ENCODE peak calls at places on chromosomes 12 and 14, in four cellular contexts. X is K562, T is IMR-90, J is GM12878. Z is an unnamed sample.

GRCh38 chr14:58491593-58491992 is 64.1 kb downstream of the KIAA0586 start:
- DNase-seq in X (no peak), T (peak), J (no peak), Z (no peak)

GRCh38 chr12:50725011-50725899 is 38.6 kb upstream of the ATF1 start:
- DNase-seq in X (no peak), T (peak), J (no peak), Z (no peak)

GRCh38 chr12:74732801-74733200 is 195.2 kb downstream of the ATXN7L3B start:
- DNase-seq in X (no peak), T (no peak), J (no peak), Z (no peak)

GRCh38 chr12:90910958-90911357 is 44.0 kb downstream of the CCER1 start:
- DNase-seq in X (no peak), T (peak), J (no peak), Z (no peak)

GRCh38 chr12:114414031-114414865 is 8.3 kb upstream of the TBX5 start:
- DNase-seq in X (no peak), T (peak), J (no peak), Z (no peak)

GRCh38 chr12:49305762-49306161 is 10.8 kb downstream of the PRPH start:
- DNase-seq in X (no peak), T (no peak), J (no peak), Z (no peak)

GRCh38 chr14:76924363-76925151 is 98.3 kb downstream of the LRRC74A start:
- DNase-seq in X (no peak), T (no peak), J (no peak), Z (peak)

GRCh38 chr14:69796797-69797500 is at the start of gene SLC10A1:
- DNase-seq in X (no peak), T (no peak), J (no peak), Z (no peak)

GRCh38 chr12:55060470-55060869 is 40.7 kb downstream of the NEUROD4 start:
- DNase-seq in X (peak), T (no peak), J (peak), Z (no peak)

GRCh38 chr12:6606331-6607131 is 648 bp downstream of the CHD4 start:
- DNase-seq in X (peak), T (peak), J (no peak), Z (peak)

GRCh38 chr14:76808990-76809389 is 3.7 kb downstream of the ANGEL1 start:
- DNase-seq in X (no peak), T (no peak), J (no peak), Z (no peak)

GRCh38 chr12:105803292-105803691 is 335.5 kb downstream of the NUAK1 start:
- DNase-seq in X (no peak), T (no peak), J (no peak), Z (no peak)

GRCh38 chr14:101072945-101073597 is 169.5 kb upstream of the RTL1 start:
- DNase-seq in X (peak), T (peak), J (no peak), Z (peak)

GRCh38 chr12:71938728-71939385 is at the start of gene TPH2:
- DNase-seq in X (peak), T (peak), J (no peak), Z (peak)

GRCh38 chr14:69572634-69573135 is 2.0 kb downstream of the CCDC177 start:
- DNase-seq in X (no peak), T (no peak), J (no peak), Z (peak)

GRCh38 chr14:92960706-92961566 is 38.0 kb downstream of the CHGA start:
- DNase-seq in X (no peak), T (peak), J (no peak), Z (peak)

GRCh38 chr12:80589091-80589490 is 118.3 kb upstream of the MYF6 start:
- DNase-seq in X (no peak), T (no peak), J (no peak), Z (no peak)

GRCh38 chr12:40730281-40730680 is 38.0 kb downstream of the CNTN1 start:
- DNase-seq in X (no peak), T (no peak), J (no peak), Z (no peak)

GRCh38 chr14:90871605-90872233 is 55.5 kb upstream of the TTC7B start:
- DNase-seq in X (no peak), T (peak), J (no peak), Z (peak)

GRCh38 chr12:16359512-16360491 is 12.4 kb downstream of the MGST1 start:
- DNase-seq in X (peak), T (peak), J (no peak), Z (peak)

GRCh38 chr12:53474077-53474476 is 22.2 kb downstream of the PCBP2 start:
- DNase-seq in X (no peak), T (no peak), J (no peak), Z (no peak)

GRCh38 chr12:53048033-53048779 is 1.7 kb upstream of the TNS2 start:
- DNase-seq in X (no peak), T (no peak), J (no peak), Z (peak)

GRCh38 chr12:85092814-85093370 is 56.7 kb downstream of the LRRIQ1 start:
- DNase-seq in X (no peak), T (no peak), J (no peak), Z (no peak)

GRCh38 chr12:128076188-128076587 is 190.8 kb upstream of the TMEM132C start:
- DNase-seq in X (no peak), T (no peak), J (no peak), Z (no peak)

GRCh38 chr12:51896236-51896635 is 8.3 kb downstream of the ANKRD33 start:
- DNase-seq in X (no peak), T (no peak), J (no peak), Z (no peak)

GRCh38 chr12:6899837-6900519 is 4.6 kb upstream of the LRRC23 start:
- DNase-seq in X (peak), T (peak), J (no peak), Z (no peak)

GRCh38 chr14:92945544-92945943 is 22.6 kb downstream of the CHGA start:
- DNase-seq in X (no peak), T (no peak), J (no peak), Z (no peak)

GRCh38 chr12:79776111-79776510 is 85.3 kb upstream of the PAWR start:
- DNase-seq in X (no peak), T (peak), J (no peak), Z (no peak)

GRCh38 chr12:13198921-13199320 is 2.4 kb downstream of the EMP1 start:
- DNase-seq in X (no peak), T (peak), J (no peak), Z (no peak)
- TF ChIP-seq POLR2A in X (no peak), T (peak), J (no peak), Z (no peak)

DNA sequence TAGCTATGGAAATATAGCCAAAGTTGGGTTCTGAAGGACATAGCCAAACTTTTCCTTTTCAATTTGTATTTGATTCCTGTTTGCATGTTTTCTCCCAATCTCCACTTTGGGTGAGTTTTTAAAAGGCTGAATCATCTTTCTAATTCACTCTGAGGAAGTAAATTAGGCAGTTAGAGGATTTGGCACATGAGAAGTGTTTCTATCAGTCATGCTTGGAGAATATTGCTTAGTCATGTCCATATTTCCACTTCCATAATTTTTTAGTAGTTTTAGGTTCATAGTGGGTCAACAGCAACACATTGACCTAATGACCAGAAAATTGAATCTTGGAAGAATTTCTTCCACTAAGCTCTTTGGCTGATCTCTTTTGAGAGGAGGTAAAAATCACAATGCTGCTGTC is 21.8 kb downstream of the IRAK3 start:
- DNase-seq in X (no peak), T (no peak), J (no peak), Z (no peak)
- TF ChIP-seq RCOR1 in X (no peak), T (no peak), J (no peak), Z (no peak)

GRCh38 chr14:64340560-64341196 is 46.5 kb upstream of the ESR2 start:
- DNase-seq in X (no peak), T (no peak), J (no peak), Z (no peak)

GRCh38 chr14:64337901-64338615 is 43.9 kb upstream of the ESR2 start:
- DNase-seq in X (peak), T (peak), J (no peak), Z (peak)

DNA sequence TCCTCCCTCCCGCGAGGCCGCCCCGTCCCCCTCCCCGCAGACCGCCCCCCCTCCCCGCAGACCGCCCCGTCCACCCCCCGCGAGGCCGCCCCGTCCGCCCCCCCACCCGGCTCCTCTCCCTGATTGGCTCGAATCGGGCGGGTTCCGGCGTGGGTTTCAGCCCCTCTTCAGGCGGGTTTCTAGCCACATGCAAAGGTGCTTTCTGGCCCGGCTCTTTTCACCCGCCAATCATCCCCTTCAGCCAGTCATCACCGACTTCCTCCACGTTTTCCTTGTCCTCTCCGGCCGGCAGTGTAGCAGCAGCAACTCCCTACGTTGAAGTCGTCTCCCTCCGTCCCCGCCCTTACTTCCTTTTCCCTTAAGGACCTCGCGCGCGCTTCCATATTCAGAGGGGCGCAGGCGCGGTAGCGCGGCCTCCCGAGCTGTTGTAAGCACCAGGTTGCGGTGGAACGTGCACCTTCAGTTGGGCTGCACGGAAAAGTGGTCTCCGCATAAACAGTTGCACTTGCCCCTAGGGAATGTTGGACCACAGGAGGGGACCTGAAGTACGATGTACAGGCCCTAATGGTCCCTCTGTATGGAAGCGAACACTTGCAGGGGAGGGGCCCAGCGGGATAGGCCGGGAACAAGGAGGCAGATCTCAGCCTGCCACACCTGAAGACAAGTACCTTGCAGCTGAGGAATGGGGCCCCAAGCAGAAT is 44.6 kb upstream of the ESR2 start:
- DNase-seq in X (peak), T (peak), J (peak), Z (peak)
- TF ChIP-seq POLR2A in X (peak), T (no peak), J (peak), Z (peak)

GRCh38 chr12:83619973-83620372 is 933.3 kb downstream of the TMTC2 start:
- DNase-seq in X (no peak), T (no peak), J (no peak), Z (no peak)

GRCh38 chr12:83615152-83615551 is 928.4 kb downstream of the TMTC2 start:
- DNase-seq in X (no peak), T (no peak), J (no peak), Z (no peak)
- TF ChIP-seq RCOR1 in X (no peak), T (no peak), J (no peak), Z (no peak)

DNA sequence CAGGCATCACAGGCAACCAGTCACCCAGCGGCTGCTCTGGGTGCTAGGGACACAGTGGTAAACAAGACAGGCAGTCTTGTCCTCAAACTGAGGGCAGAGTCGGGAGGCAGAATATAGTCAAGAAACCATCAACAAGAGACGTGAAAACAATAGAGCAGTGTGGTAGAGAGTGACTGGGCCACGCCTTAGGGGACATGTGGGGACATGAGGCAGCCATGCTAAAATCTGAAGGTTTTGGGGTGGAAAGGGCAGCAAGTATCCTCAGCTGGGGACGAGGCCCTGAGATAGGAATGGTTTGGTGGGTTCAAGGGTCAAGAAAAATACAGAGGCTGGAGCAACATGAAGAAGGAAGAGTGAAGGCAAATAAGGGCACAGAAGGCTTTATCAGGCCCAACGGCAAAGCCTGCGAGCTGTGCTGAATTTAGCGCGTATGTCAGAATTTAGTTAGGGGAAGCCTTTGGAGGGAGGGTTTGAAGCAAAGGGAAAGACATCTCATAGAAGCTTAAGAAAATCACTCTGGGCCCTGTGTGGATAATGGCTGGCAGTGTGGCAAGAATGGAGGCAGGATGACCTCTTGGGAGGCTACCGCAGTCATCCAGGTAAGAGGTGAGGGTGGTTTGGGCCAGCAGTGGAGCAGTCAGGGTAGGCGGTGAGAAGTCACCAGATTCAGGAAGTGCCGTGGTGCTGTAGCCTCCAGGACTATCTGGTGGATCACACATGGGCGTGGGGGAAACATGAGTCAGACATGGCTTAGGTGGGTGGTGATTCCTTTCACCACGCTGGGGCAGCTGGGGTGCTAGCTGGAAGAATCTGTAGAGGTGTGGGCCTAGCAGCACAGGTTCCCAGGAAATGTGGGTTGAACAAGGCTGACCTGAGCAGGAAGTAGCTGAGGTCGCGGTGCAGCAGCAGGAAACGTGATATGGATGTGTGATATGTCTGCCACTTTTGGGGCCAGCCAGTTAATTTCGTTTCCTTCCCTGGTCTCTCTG is 3.0 kb downstream of the EVL start:
- DNase-seq in X (peak), T (peak), J (peak), Z (no peak)
- TF ChIP-seq POLR2A in X (peak), T (no peak), J (peak), Z (no peak)

GRCh38 chr14:61934385-61934784 is 172.2 kb downstream of the SNAPC1 start:
- DNase-seq in X (no peak), T (peak), J (no peak), Z (no peak)
- TF ChIP-seq RCOR1 in X (no peak), T (peak), J (no peak), Z (no peak)

Z was measured in A549.